ENCODE peak calls at places on chromosomes 7 and 10, in seven cellular contexts. N is stimulated activated CD4-positive, alpha-beta T cell treated with anti-CD3 and anti-CD28 coated beads, Interleukin-1b, Interleukin-23, amount 100 ng/mL, for 24 hours; H is T-helper 2 cell treated with Interferon-gamma antibody and Interleukin-4, amounts not matched to agents 5 μg/mL and 100 μg/mL, for 36 hours; S is NCI-H510A treated with DMSO at 0.1 percent for 48 hours; K is progenitor cell of endocrine pancreas; A is SK-N-MC; G is iris pigment epithelial cell. O is an unnamed sample.

GRCh38 chr7:42193457-42194111 is 43.4 kb downstream of the GLI3 start:
- DNase-seq in N (no peak), H (no peak), S (no peak), K (no peak), A (no peak), G (peak; percentile 50), O (no peak)

GRCh38 chr7:83410989-83411591 is 237.8 kb downstream of the SEMA3E start:
- DNase-seq in N (no peak), H (no peak), S (peak; percentile 33), K (no peak), A (peak; percentile 20), G (peak; percentile 56), O (no peak)

GRCh38 chr7:5661941-5662340 is 119.5 kb downstream of the RNF216 start:
- DNase-seq in N (no peak), H (no peak), S (no peak), K (no peak), A (no peak), G (no peak), O (no peak)

GRCh38 chr7:128167316-128167691 is 73.8 kb upstream of the LEP start:
- DNase-seq in N (no peak), H (no peak), S (peak; percentile 21), K (no peak), A (no peak), G (peak; percentile 64), O (no peak)

GRCh38 chr7:105524840-105525239 is 2.8 kb upstream of the PUS7 start:
- DNase-seq in N (no peak), H (no peak), S (no peak), K (no peak), A (no peak), G (no peak), O (no peak)

GRCh38 chr7:141889323-141889722 is 26.9 kb upstream of the OR9A4 start:
- DNase-seq in N (no peak), H (no peak), S (no peak), K (no peak), A (no peak), G (no peak), O (no peak)

GRCh38 chr7:100503350-100503735 is 19.6 kb downstream of the NYAP1 start:
- DNase-seq in N (no peak), H (no peak), S (no peak), K (no peak), A (no peak), G (peak; percentile 86), O (no peak)

GRCh38 chr7:41247128-41247865 is 455.6 kb downstream of the INHBA start:
- DNase-seq in N (no peak), H (no peak), S (no peak), K (no peak), A (no peak), G (peak; percentile 54), O (no peak)

GRCh38 chr7:24456526-24457214 is 116.6 kb upstream of the PALS2 start:
- DNase-seq in N (no peak), H (no peak), S (no peak), K (no peak), A (no peak), G (no peak), O (no peak)

GRCh38 chr10:32983333-32983909 is 25.4 kb upstream of the ITGB1 start:
- DNase-seq in N (no peak), H (no peak), S (no peak), K (no peak), A (no peak), G (peak; percentile 96), O (no peak)

GRCh38 chr7:151175793-151176311 is 8.4 kb upstream of the GBX1 start:
- DNase-seq in N (no peak), H (no peak), S (no peak), K (no peak), A (no peak), G (no peak), O (no peak)

GRCh38 chr7:157762824-157763223 is 426.0 kb downstream of the DNAJB6 start:
- DNase-seq in N (no peak), H (no peak), S (no peak), K (no peak), A (no peak), G (no peak), O (no peak)

GRCh38 chr10:119526606-119527592 is 15.6 kb downstream of the RGS10 start:
- DNase-seq in N (no peak), H (no peak), S (no peak), K (no peak), A (no peak), G (no peak), O (no peak)

GRCh38 chr10:11934262-11934661 is 108.3 kb downstream of the UPF2 start:
- DNase-seq in N (no peak), H (no peak), S (no peak), K (no peak), A (no peak), G (peak; percentile 59), O (no peak)

GRCh38 chr10:21670391-21670790 is 136.4 kb downstream of the MLLT10 start:
- DNase-seq in N (no peak), H (no peak), S (no peak), K (no peak), A (no peak), G (no peak), O (no peak)

GRCh38 chr7:91373401-91373800 is 109.2 kb downstream of the FZD1 start:
- DNase-seq in N (no peak), H (no peak), S (no peak), K (no peak), A (no peak), G (no peak), O (no peak)

GRCh38 chr7:73738220-73738611 is 386 bp downstream of the ABHD11 start:
- DNase-seq in N (peak; percentile 46), H (peak; percentile 39), S (no peak), K (no peak), A (no peak), G (peak; percentile 58), O (peak; percentile 73)

GRCh38 chr7:157693521-157694388 is 357.0 kb downstream of the DNAJB6 start:
- DNase-seq in N (no peak), H (no peak), S (no peak), K (peak; percentile 48), A (no peak), G (no peak), O (peak; percentile 79)

GRCh38 chr10:15482168-15482567 is 111.1 kb upstream of the FAM171A1 start:
- DNase-seq in N (no peak), H (no peak), S (no peak), K (no peak), A (no peak), G (no peak), O (no peak)

GRCh38 chr7:54987772-54988171 is 31.0 kb upstream of the EGFR start:
- DNase-seq in N (no peak), H (no peak), S (no peak), K (no peak), A (no peak), G (no peak), O (no peak)

GRCh38 chr7:130276796-130277762 is 10.4 kb downstream of the CPA2 start:
- DNase-seq in N (peak; percentile 19), H (peak; percentile 59), S (no peak), K (no peak), A (peak; percentile 53), G (peak; percentile 85), O (no peak)

GRCh38 chr10:103273026-103273425 is 3.9 kb upstream of the INA start:
- DNase-seq in N (no peak), H (no peak), S (no peak), K (no peak), A (no peak), G (peak; percentile 94), O (no peak)

GRCh38 chr7:76515999-76516443 is 5.7 kb downstream of the UPK3B start:
- DNase-seq in N (no peak), H (no peak), S (peak; percentile 32), K (no peak), A (no peak), G (no peak), O (no peak)

GRCh38 chr7:122304604-122304975 is at the start of gene FEZF1:
- DNase-seq in N (no peak), H (no peak), S (peak; percentile 73), K (no peak), A (peak; percentile 89), G (no peak), O (no peak)

GRCh38 chr7:132446265-132446664 is 130.0 kb downstream of the PLXNA4 start:
- DNase-seq in N (no peak), H (no peak), S (no peak), K (no peak), A (no peak), G (no peak), O (no peak)

GRCh38 chr7:2357165-2357564 is 2.5 kb downstream of the EIF3B start:
- DNase-seq in N (no peak), H (no peak), S (no peak), K (no peak), A (no peak), G (no peak), O (no peak)

GRCh38 chr10:77160679-77161078 is 476.9 kb downstream of the KCNMA1 start:
- DNase-seq in N (no peak), H (no peak), S (peak; percentile 71), K (no peak), A (no peak), G (peak; percentile 94), O (no peak)

GRCh38 chr10:78974409-78975317 is 94.1 kb upstream of the ZMIZ1 start:
- DNase-seq in N (no peak), H (peak; percentile 78), S (peak; percentile 69), K (peak; percentile 35), A (no peak), G (peak; percentile 92), O (peak; percentile 70)

GRCh38 chr10:126671402-126671975 is 996 bp upstream of the C10orf90 start:
- DNase-seq in N (no peak), H (no peak), S (no peak), K (no peak), A (no peak), G (no peak), O (no peak)

GRCh38 chr10:130621231-130621775 is 485.1 kb downstream of the GLRX3 start:
- DNase-seq in N (no peak), H (no peak), S (no peak), K (no peak), A (no peak), G (peak; percentile 51), O (no peak)

GRCh38 chr7:149773446-149774236 is at the start of gene ZNF467:
- DNase-seq in N (no peak), H (no peak), S (peak; percentile 6), K (peak; percentile 33), A (no peak), G (peak; percentile 11), O (no peak)

GRCh38 chr7:45625067-45625466 is 50.9 kb downstream of the ADCY1 start:
- DNase-seq in N (no peak), H (no peak), S (no peak), K (no peak), A (no peak), G (no peak), O (no peak)

GRCh38 chr7:117010375-117011133 is 57.3 kb downstream of the ST7 start:
- DNase-seq in N (no peak), H (peak; percentile 65), S (no peak), K (no peak), A (no peak), G (peak; percentile 68), O (no peak)

GRCh38 chr7:138226001-138226476 is 149.8 kb downstream of the AKR1D1 start:
- DNase-seq in N (no peak), H (no peak), S (no peak), K (no peak), A (no peak), G (peak; percentile 81), O (no peak)

GRCh38 chr10:73097305-73097670 is 622 bp upstream of the P4HA1 start:
- DNase-seq in N (no peak), H (no peak), S (peak; percentile 82), K (no peak), A (no peak), G (no peak), O (no peak)

GRCh38 chr7:96004598-96004997 is 232.2 kb downstream of the DYNC1I1 start:
- DNase-seq in N (no peak), H (no peak), S (no peak), K (no peak), A (peak; percentile 83), G (no peak), O (no peak)

GRCh38 chr10:64394744-64395143 is 873.5 kb downstream of the REEP3 start:
- DNase-seq in N (no peak), H (no peak), S (no peak), K (no peak), A (no peak), G (peak; percentile 10), O (no peak)

O was measured in H1.